ENCODE peak calls at places on chromosomes 16 and 17, in ten cellular contexts. G is stomach; Y is NCI-H1092 treated with DMSO at 0.1 percent for 48 hours; L is psoas muscle; I is pancreas; D is lung microvascular endothelial cell; E is T-helper 17 cell; T is T-helper 1 cell; M is stimulated activated CD4-positive, alpha-beta T cell treated with anti-CD3 and anti-CD28 coated beads, Interleukin-4, amount 100 ng/mL, for 1 hour; R is RPMI8226. B is an unnamed sample.

GRCh38 chr17:82031303-82031884 is at the start of gene RAC3:
- DNase-seq in G (no peak), Y (peak; percentile 25), L (no peak), I (peak; percentile 42), D (peak; percentile 63), E (no peak), T (no peak), M (no peak), R (peak; percentile 72), B (peak; percentile 56)

GRCh38 chr17:74028717-74029116 is 174.8 kb upstream of the RPL38 start:
- DNase-seq in G (no peak), Y (no peak), L (no peak), I (no peak), D (no peak), E (no peak), T (no peak), M (no peak), R (no peak), B (no peak)

GRCh38 chr16:87325480-87325879 is 8.3 kb upstream of the C16orf95 start:
- DNase-seq in G (no peak), Y (no peak), L (no peak), I (no peak), D (no peak), E (no peak), T (no peak), M (no peak), R (no peak), B (no peak)

GRCh38 chr16:30553396-30553899 is 4.7 kb downstream of the ZNF764 start:
- DNase-seq in G (no peak), Y (no peak), L (no peak), I (no peak), D (no peak), E (no peak), T (no peak), M (no peak), R (no peak), B (no peak)

GRCh38 chr16:87700406-87701065 is 65.2 kb downstream of the KLHDC4 start:
- DNase-seq in G (no peak), Y (no peak), L (no peak), I (no peak), D (no peak), E (no peak), T (peak; percentile 30), M (no peak), R (no peak), B (no peak)

GRCh38 chr17:80980397-80981061 is 11.1 kb upstream of the CHMP6 start:
- DNase-seq in G (no peak), Y (no peak), L (no peak), I (no peak), D (no peak), E (no peak), T (no peak), M (peak; percentile 40), R (no peak), B (no peak)

GRCh38 chr16:5461141-5461540 is 363.5 kb upstream of the EEF2KMT start:
- DNase-seq in G (no peak), Y (no peak), L (no peak), I (no peak), D (no peak), E (no peak), T (no peak), M (no peak), R (no peak), B (no peak)

GRCh38 chr17:37089998-37090397 is 141.2 kb downstream of the AATF start:
- DNase-seq in G (no peak), Y (no peak), L (no peak), I (no peak), D (no peak), E (peak; percentile 14), T (peak; percentile 86), M (no peak), R (no peak), B (no peak)

GRCh38 chr16:85310868-85311585 is 198.8 kb upstream of the CIBAR2 start:
- DNase-seq in G (no peak), Y (no peak), L (no peak), I (no peak), D (no peak), E (no peak), T (peak; percentile 57), M (peak; percentile 28), R (peak; percentile 64), B (no peak)

GRCh38 chr16:66889622-66890021 is 9.3 kb downstream of the PDP2 start:
- DNase-seq in G (no peak), Y (no peak), L (no peak), I (no peak), D (no peak), E (no peak), T (no peak), M (no peak), R (no peak), B (no peak)

GRCh38 chr16:57642368-57643135 is 14.1 kb downstream of the ADGRG1 start:
- DNase-seq in G (no peak), Y (no peak), L (no peak), I (no peak), D (no peak), E (no peak), T (no peak), M (no peak), R (no peak), B (no peak)

GRCh38 chr17:32283745-32284207 is 18.1 kb downstream of the RHBDL3 start:
- DNase-seq in G (no peak), Y (peak; percentile 12), L (no peak), I (no peak), D (no peak), E (no peak), T (no peak), M (no peak), R (no peak), B (no peak)

GRCh38 chr16:70753228-70753627 is 47.7 kb downstream of the VAC14 start:
- DNase-seq in G (no peak), Y (no peak), L (no peak), I (no peak), D (no peak), E (no peak), T (no peak), M (no peak), R (no peak), B (no peak)

GRCh38 chr16:66908116-66908515 is 10.6 kb downstream of the CDH16 start:
- DNase-seq in G (no peak), Y (no peak), L (no peak), I (no peak), D (no peak), E (no peak), T (no peak), M (no peak), R (no peak), B (no peak)

GRCh38 chr16:89395150-89396142 is 94.9 kb downstream of the ANKRD11 start:
- DNase-seq in G (peak; percentile 92), Y (peak; percentile 12), L (peak; percentile 85), I (peak; percentile 91), D (no peak), E (no peak), T (no peak), M (no peak), R (no peak), B (no peak)

GRCh38 chr17:70913086-70913485 is 743.8 kb downstream of the KCNJ2 start:
- DNase-seq in G (no peak), Y (no peak), L (no peak), I (no peak), D (no peak), E (no peak), T (no peak), M (no peak), R (no peak), B (no peak)

GRCh38 chr17:70848785-70849184 is 679.5 kb downstream of the KCNJ2 start:
- DNase-seq in G (no peak), Y (no peak), L (no peak), I (no peak), D (no peak), E (no peak), T (no peak), M (no peak), R (no peak), B (no peak)

GRCh38 chr16:89448656-89449055 is 41.7 kb downstream of the ANKRD11 start:
- DNase-seq in G (peak; percentile 83), Y (no peak), L (no peak), I (peak; percentile 42), D (no peak), E (no peak), T (no peak), M (no peak), R (no peak), B (no peak)

GRCh38 chr17:81976332-81977210 is 858 bp upstream of the ASPSCR1 start:
- DNase-seq in G (peak; percentile 69), Y (peak; percentile 41), L (peak; percentile 53), I (peak; percentile 75), D (peak; percentile 14), E (no peak), T (peak; percentile 24), M (peak; percentile 53), R (peak; percentile 74), B (peak; percentile 26)

GRCh38 chr16:15031179-15031578 is 24.7 kb downstream of the NTAN1 start:
- DNase-seq in G (no peak), Y (no peak), L (no peak), I (no peak), D (no peak), E (no peak), T (no peak), M (no peak), R (no peak), B (no peak)

GRCh38 chr17:81479175-81479574 is 33.4 kb downstream of the ACTG1 start:
- DNase-seq in G (no peak), Y (no peak), L (no peak), I (no peak), D (no peak), E (no peak), T (no peak), M (no peak), R (no peak), B (no peak)

B was measured in dermis microvascular lymphatic vessel endothelial cell.